ENCODE peak calls at places on chromosomes 1 and 21, in four cellular contexts. A, V, K and N are unnamed samples.

GRCh38 chr1:64539808-64540207 is 69.9 kb downstream of the CACHD1 start:
- DNase-seq in V (no peak), K (no peak), A (no peak), N (no peak)

GRCh38 chr1:12184008-12184681 is 17.4 kb downstream of the TNFRSF1B start:
- DNase-seq in A (peak), K (peak), V (no peak), N (no peak)

GRCh38 chr1:192918259-192918658 is 109.4 kb downstream of the RGS2 start:
- DNase-seq in A (no peak), K (no peak), V (no peak), N (no peak)

GRCh38 chr1:211616231-211617031 is 37.5 kb upstream of the SLC30A1 start:
- DNase-seq in K (no peak), A (no peak), V (no peak), N (no peak)

GRCh38 chr1:115727706-115728249 is 40.7 kb downstream of the CASQ2 start:
- DNase-seq in A (no peak), V (no peak), K (no peak), N (no peak)

GRCh38 chr1:51790385-51790784 is 88.1 kb downstream of the NRDC start:
- DNase-seq in V (no peak), K (no peak), A (no peak), N (no peak)

GRCh38 chr1:85464497-85465098 is 361 bp downstream of the DDAH1 start:
- DNase-seq in A (peak), K (no peak), V (peak), N (no peak)

GRCh38 chr1:153946622-153947246 is at the start of gene DENND4B:
- DNase-seq in K (peak), A (peak), V (no peak), N (no peak)

GRCh38 chr1:246037832-246038231 is 469.2 kb downstream of the SMYD3 start:
- DNase-seq in A (no peak), K (no peak), V (no peak), N (no peak)

GRCh38 chr21:42437786-42438185 is 34.1 kb downstream of the UBASH3A start:
- DNase-seq in V (no peak), K (no peak), A (peak), N (no peak)

GRCh38 chr1:214187152-214187900 is 93.6 kb upstream of the SMYD2 start:
- DNase-seq in K (no peak), V (no peak), A (peak), N (no peak)

GRCh38 chr1:21139601-21140000 is 37.1 kb downstream of the EIF4G3 start:
- DNase-seq in V (no peak), A (peak), K (no peak), N (no peak)

DNA sequence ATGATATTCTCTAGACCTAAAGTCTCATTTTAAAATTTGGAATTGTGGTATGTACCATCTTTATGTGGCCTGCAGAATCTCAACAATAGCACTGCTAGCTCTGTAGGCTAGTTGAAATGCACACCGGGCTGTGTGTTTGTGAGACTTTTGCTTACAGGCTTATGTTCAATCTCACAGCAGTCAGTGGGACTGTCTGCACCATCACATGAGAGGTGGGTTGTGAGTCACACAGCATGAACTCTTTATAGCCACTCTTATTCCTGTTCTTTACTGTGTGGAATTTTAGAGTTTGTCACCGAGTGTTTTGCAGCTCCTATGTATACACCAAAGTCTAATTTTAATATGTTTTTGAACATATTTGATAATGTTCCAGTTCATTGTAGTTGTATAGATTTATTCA is 74.6 kb downstream of the RASAL2 start:
- DNase-seq in V (no peak), A (no peak), K (no peak), N (no peak)
- TF ChIP-seq NRF1 in V (no peak), A (no peak), K (no peak), N (no peak)

DNA sequence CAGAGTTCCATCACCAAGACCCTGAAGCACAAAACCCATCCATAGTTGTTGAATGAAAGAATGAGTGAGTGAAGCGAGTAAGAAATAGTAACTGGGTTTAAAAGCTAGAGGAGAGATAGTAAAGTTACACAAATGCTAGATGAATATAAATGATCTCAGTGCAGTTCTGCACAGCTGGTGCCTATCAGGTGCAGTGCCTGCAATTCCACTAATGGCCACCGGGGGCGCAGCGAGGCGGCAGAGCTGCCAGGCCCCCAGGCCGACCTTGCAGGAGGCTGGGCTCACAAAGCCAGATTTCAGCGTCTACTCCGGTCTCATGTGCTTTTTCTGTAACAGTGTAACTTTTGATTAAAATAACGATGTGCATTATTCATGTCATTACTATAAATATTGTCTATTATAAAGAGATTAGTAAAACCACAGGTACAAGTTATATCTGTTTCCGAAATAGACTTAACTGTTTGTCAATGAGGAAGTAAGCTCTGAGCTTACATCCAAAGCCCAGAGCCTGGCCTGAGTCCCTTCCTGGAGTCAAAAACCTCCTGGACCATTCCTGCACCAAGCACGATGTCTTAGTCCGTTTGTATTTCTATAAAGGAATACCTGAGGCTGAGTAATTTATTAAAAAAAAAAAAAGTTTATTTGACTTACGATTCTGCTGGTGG is 477.6 kb downstream of the NPHP4 start:
- DNase-seq in A (peak), V (peak), K (peak), N (no peak)
- TF ChIP-seq USF2 in A (no peak), V (no peak), K (no peak), N (no peak)

GRCh38 chr21:36419241-36419640 is 34.0 kb downstream of the CHAF1B start:
- DNase-seq in A (no peak), K (no peak), V (no peak), N (no peak)
- TF ChIP-seq TAF1 in A (no peak), K (no peak), V (no peak), N (no peak)

DNA sequence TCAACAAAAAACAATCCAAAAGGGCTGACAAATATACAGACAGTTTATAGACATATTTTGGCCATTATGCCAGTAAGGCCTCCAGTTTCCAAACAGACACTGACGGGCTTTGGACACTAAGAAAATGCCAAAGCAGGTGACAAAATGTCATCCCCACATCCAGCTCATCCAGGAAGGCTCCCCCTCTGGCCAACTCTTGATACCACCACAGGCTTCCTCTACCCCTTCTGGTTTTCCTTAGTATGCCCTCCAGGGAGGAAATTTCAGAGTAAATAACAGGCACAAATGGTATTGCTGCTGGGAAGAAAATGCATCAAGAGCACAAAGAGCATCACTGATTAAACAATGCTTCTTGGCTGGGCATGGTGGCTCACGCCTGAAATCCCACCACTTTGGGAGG is 225.3 kb downstream of the VAV3 start:
- DNase-seq in V (no peak), K (no peak), A (no peak), N (no peak)
- TF ChIP-seq NRF1 in V (no peak), K (no peak), A (no peak), N (no peak)

DNA sequence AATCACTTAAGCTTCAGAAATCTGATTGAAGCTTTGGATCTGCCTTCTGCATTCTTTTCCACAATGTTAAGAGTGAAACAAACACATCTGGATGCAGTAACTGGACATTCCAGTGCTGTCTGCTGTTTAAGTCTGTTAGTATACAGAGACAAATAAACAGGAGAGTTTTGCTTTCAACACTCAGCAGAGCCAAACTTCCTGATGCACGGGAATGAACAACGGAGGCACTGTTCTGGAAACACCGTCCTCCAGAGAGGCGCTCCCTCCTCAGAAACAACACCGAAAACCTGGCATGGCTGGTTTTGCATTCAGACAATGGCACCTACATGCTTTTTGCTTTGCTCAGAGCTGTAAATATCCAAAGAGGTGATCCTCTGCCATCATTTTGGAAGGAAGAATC is 2.0 kb downstream of the TLR5 start:
- DNase-seq in A (no peak), V (no peak), K (no peak), N (no peak)
- TF ChIP-seq USF2 in A (no peak), V (no peak), K (no peak), N (no peak)